ENCODE peak calls at places on chromosomes 12 and 14, in six cellular contexts. C, Q, T, W, P and B are unnamed samples.

GRCh38 chr12:116955382-116956021 is 44.8 kb downstream of the FBXW8 start:
- DNase-seq in C (peak), Q (peak), T (peak), W (no peak), P (no peak), B (no peak)

GRCh38 chr14:95886366-95886765 is 9.7 kb downstream of the TUNAR start:
- DNase-seq in C (no peak), Q (no peak), T (no peak), W (no peak), P (no peak), B (no peak)

GRCh38 chr12:75446857-75447256 is 33.7 kb upstream of the GLIPR1 start:
- DNase-seq in C (no peak), Q (peak), T (no peak), W (no peak), P (no peak), B (no peak)

GRCh38 chr12:45655186-45655585 is 74.3 kb upstream of the ARID2 start:
- DNase-seq in C (peak), Q (peak), T (no peak), W (no peak), P (no peak), B (no peak)

GRCh38 chr12:55684761-55685370 is 22.8 kb downstream of the ITGA7 start:
- DNase-seq in C (no peak), Q (no peak), T (no peak), W (no peak), P (no peak), B (no peak)

GRCh38 chr14:61528591-61529021 is 166.7 kb upstream of the HIF1A start:
- DNase-seq in C (no peak), Q (peak), T (peak), W (no peak), P (no peak), B (no peak)

GRCh38 chr12:118404876-118405521 is 28.6 kb downstream of the SUDS3 start:
- DNase-seq in C (peak), Q (peak), T (peak), W (no peak), P (peak), B (peak)

GRCh38 chr14:80546056-80546854 is 335.0 kb upstream of the DIO2 start:
- DNase-seq in C (no peak), Q (no peak), T (no peak), W (no peak), P (no peak), B (no peak)

GRCh38 chr14:105525326-105525725 is 1.1 kb upstream of the TMEM121 start:
- DNase-seq in C (no peak), Q (no peak), T (no peak), W (no peak), P (no peak), B (no peak)

DNA sequence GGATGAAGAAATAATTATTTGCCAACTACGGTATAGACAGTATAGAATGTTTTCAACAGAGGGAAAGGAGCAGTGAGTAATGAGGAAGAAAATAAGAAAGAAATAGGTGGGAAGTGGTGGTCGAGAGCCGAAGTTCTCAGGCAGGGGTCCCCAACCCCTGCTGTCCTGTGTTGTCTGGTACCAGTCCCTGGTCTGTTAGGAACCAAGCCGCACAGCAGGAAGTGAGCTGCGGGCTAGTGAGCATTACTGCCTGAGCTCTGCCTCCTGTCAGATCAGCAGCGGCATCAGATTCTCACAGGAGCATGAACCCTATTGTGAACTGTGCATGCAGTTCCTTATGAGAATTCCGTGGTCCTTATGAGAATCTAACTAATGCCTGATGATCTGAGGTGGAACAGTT is 107.3 kb upstream of the PTPRR start:
- DNase-seq in C (no peak), Q (no peak), T (no peak), W (no peak), P (no peak), B (no peak)
- H4K91ac ChIP-seq in C (no peak), Q (no peak), T (no peak), W (no peak), P (no peak), B (no peak)

GRCh38 chr12:115207216-115207915 is 523.4 kb upstream of the TBX3 start:
- DNase-seq in C (no peak), Q (no peak), T (no peak), W (no peak), P (no peak), B (no peak)
- H4K91ac ChIP-seq in C (peak), Q (no peak), T (no peak), W (no peak), P (no peak), B (no peak)

DNA sequence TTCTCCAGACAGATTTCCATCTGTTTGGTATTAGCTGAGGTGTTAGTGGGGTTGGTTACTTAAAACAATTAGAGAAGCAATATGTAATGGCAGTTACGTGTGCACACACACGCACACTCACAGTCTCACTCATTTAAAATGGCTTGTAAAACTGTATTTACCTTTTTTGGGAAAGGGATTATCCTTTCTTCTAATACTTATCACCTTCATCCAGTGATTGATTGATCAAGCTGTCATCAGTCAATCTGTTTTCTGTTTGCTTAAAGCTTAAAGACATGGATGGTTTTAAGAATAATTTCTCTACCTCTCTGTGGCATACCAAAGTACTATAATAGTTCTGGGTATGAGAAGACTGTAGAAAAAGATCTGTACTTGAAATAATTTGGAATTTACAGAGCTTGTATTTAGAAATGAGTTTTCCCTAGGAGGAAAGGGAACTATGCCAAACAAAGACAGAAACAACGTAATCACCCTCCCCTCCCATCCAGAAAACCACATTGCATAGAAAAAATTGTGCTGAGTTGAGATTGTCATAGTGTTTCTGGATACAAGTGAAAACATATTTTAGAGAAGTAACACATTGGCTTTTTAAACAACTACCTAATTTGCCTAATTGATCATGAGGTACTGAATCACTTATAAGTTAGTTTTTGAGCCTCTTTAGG is 455.8 kb downstream of the PCNX1 start:
- DNase-seq in C (no peak), Q (peak), T (peak), W (no peak), P (no peak), B (no peak)
- H4K91ac ChIP-seq in C (no peak), Q (no peak), T (no peak), W (no peak), P (no peak), B (no peak)

DNA sequence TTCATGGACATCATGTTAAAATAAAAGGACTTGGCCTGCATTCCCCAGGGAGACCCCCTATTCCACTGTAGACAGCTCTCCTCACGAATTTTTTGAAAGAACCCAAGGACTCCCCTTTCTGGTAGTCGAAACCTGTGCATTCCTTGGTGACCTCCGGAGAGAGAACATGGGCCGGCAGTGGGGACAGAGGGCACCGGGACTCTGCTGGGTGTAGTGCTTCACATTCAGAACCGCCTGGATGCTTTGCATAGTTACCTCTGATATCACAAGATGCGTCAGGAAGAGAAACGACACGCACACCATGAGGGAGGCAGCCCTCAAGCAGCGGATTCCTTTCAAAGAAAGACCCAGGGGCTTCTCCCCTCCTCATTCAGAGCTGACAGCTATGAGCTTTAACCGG is 9.7 kb downstream of the CKAP4 start:
- DNase-seq in C (peak), Q (no peak), T (no peak), W (no peak), P (peak), B (no peak)
- H4K91ac ChIP-seq in C (no peak), Q (no peak), T (no peak), W (no peak), P (no peak), B (no peak)

GRCh38 chr12:131153016-131153415 is 199.3 kb downstream of the ADGRD1 start:
- DNase-seq in C (no peak), Q (no peak), T (no peak), W (no peak), P (no peak), B (no peak)

GRCh38 chr12:131152587-131152986 is 198.9 kb downstream of the ADGRD1 start:
- DNase-seq in C (no peak), Q (no peak), T (no peak), W (no peak), P (no peak), B (no peak)

GRCh38 chr12:131153956-131154355 is 200.2 kb downstream of the ADGRD1 start:
- DNase-seq in C (no peak), Q (no peak), T (no peak), W (no peak), P (no peak), B (no peak)

GRCh38 chr12:131157739-131158138 is 204.0 kb downstream of the ADGRD1 start:
- DNase-seq in C (no peak), Q (no peak), T (no peak), W (no peak), P (no peak), B (no peak)

DNA sequence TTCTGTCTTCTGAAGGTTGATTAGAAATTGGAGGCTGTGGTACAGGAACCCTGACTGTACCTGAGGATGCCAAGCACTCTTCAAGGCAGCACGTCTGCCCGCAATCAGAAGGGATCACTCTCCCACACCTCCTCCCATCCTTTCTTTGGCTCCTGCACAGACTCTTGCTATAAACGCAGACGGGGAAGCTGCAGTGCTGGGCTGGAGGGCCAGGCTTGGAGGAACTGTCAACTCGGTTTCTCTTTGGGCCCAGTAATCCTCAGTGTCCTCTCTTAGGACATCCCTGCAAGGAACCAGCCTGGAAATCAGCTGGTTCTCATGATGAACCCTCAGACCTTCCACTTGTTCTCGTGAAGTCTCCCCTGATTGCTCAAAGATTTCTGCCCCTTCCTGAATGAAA is 201.4 kb downstream of the ADGRD1 start:
- DNase-seq in C (no peak), Q (no peak), T (no peak), W (no peak), P (no peak), B (no peak)
- H4K91ac ChIP-seq in C (no peak), Q (no peak), T (no peak), W (no peak), P (no peak), B (no peak)

DNA sequence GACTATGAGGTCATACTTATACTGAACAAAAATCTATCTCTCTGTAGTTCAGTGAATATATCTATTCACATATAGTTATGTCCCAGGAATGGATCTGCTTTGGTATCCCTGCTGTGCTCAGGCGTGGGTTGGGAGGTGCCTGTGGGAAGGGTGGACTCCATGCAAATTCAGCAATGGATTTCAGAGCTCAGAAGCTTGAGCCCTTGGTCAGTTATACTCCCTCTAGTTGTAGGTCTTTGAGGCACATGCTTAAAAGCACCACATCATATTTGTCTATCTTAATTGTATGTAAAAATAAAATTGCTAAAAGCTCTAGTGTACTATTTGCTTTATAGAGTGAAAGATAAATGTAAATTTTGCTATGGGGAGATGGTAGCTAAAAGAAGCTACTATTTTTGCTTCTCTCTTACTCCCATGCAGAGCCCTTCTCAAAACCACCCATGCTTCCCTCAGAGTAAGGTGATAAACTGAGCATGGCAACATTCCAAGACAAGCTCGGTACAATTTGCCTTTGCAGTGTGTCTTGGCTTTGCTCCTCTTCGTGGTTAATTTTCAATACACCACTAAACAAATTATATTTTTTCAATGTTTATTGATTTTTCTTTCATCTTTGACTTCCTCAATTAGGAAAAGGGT is 54.9 kb downstream of the SLC16A7 start:
- DNase-seq in C (no peak), Q (peak), T (no peak), W (no peak), P (no peak), B (no peak)
- H4K91ac ChIP-seq in C (no peak), Q (no peak), T (no peak), W (no peak), P (no peak), B (no peak)

DNA sequence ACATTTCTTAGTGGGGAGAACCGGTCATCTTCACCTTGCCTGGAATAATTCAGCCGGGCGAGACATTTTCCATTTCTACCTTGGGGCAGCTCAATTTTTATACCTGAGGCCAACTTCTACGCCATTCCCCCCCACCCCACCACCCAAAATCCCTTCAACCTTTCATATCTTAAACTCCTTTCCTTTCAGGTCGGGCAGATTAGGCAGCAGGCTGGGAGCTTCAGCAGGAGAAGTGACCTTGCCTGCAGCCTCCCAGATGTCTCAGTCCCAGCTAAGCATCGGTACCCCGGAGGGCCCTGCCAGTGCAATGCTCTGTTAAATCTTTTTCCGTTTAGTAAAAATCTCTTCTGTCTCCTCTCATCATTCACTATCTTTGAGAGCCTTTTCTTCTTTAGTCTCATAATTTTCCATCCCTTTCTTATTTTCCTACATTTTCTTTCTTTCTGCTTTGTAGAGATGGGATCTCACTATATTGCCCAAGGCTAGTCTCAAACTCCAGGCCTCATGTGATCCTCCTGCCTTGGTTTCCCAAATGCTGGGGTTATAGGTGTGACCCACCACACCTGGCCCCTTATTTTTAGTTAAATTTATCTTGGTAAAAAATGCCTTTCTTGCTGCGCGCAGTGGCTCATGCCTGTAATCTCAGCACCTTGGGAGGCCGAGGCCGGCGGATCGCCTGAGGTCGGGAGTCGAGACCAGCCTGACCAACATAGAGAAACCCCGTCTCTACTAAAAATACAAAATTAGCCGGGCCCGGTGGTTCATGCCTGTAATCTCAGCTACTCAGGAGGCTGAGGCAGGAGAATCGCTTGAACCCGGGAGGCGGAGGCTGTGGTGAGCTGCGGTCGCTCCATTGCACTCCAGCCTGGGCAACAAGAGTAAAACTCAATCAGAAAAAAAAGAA is 1.2 kb downstream of the SLC2A3 start:
- DNase-seq in C (no peak), Q (no peak), T (no peak), W (no peak), P (no peak), B (no peak)
- H4K91ac ChIP-seq in C (peak), Q (no peak), T (peak), W (no peak), P (no peak), B (no peak)